ENCODE peak calls at places on chromosomes 16 and 17, in eight cellular contexts. U is pancreas; Q is CD8-positive, alpha-beta T cell; F is body of pancreas; E is stomach; O is MM.1S; R is small intestine; C is tibial nerve. Z is an unnamed sample.
A peak's percentile ranks its signal among the peaks of the same experiment; 100 is the strongest.

GRCh38 chr16:81198635-81199034 is 39.9 kb upstream of the BCO1 start:
- DNase-seq in E (no peak), F (no peak), O (no peak), Q (no peak), R (no peak), C (no peak), U (no peak), Z (no peak)

GRCh38 chr16:7376227-7376626 is 43.6 kb downstream of the RBFOX1 start:
- DNase-seq in F (no peak), E (no peak), R (no peak), U (no peak), C (no peak), O (no peak), Q (no peak), Z (no peak)

GRCh38 chr17:39591958-39592954 is 15.5 kb downstream of the NEUROD2 start:
- DNase-seq in F (peak; percentile 67), Q (peak; percentile 45), C (no peak), O (peak; percentile 40), E (peak; percentile 44), R (peak; percentile 57), U (no peak), Z (no peak)

GRCh38 chr17:39942076-39942475 is 14.5 kb downstream of the LRRC3C start:
- DNase-seq in C (no peak), O (no peak), E (no peak), R (no peak), Q (no peak), U (no peak), F (no peak), Z (no peak)

GRCh38 chr16:20839504-20839903 is 33.2 kb downstream of the REXO5 start:
- DNase-seq in E (no peak), Q (no peak), U (no peak), F (no peak), R (no peak), O (no peak), C (no peak), Z (no peak)

GRCh38 chr17:66949501-66949900 is 15.0 kb upstream of the CACNG4 start:
- DNase-seq in U (no peak), E (no peak), Q (no peak), C (no peak), R (no peak), F (no peak), O (no peak), Z (no peak)

GRCh38 chr16:54632322-54632721 is 298.3 kb upstream of the IRX5 start:
- DNase-seq in E (no peak), U (no peak), C (no peak), F (no peak), O (no peak), R (no peak), Q (no peak), Z (no peak)

GRCh38 chr17:50047488-50048126 is 8.3 kb upstream of the ITGA3 start:
- DNase-seq in U (no peak), C (peak; percentile 10), F (no peak), Q (no peak), O (no peak), E (no peak), R (no peak), Z (no peak)

GRCh38 chr16:8890549-8890921 is 8.4 kb downstream of the LITAFD start:
- DNase-seq in C (no peak), F (no peak), Q (no peak), R (no peak), O (no peak), E (no peak), U (no peak), Z (no peak)

GRCh38 chr17:57534863-57535651 is 210.0 kb downstream of the CCDC182 start:
- DNase-seq in U (no peak), Q (no peak), F (no peak), O (no peak), E (no peak), C (no peak), R (peak; percentile 57), Z (no peak)

GRCh38 chr17:62658136-62658535 is 30.7 kb downstream of the MRC2 start:
- DNase-seq in O (no peak), C (no peak), F (no peak), R (no peak), Q (no peak), E (no peak), U (no peak), Z (no peak)
- H3K27ac ChIP-seq in O (no peak overlapping the region), C (no peak overlapping the region), F (no peak overlapping the region), R (no peak overlapping the region), Q (no peak overlapping the region), E (no peak overlapping the region), U (no peak overlapping the region), Z (no peak overlapping the region)

DNA sequence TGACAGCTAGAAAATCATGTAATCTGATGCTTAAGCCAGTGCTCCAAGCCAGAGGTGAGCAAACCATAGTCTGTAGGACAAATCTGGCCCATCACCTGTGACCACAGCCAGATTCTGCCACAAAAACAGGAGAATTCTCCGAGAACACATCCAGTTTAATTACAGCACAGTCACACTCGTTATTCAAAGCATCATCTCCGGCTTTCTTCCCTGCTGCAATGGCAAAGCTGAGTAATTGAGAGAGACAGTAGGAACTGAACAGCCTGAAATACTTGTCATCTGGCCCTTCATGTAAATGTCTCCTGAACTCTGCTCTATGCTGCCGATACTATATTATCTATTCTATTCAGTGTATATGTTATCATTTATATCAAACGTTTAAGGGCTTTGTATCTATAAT is 121.4 kb upstream of the FOXF1 start:
- DNase-seq in E (no peak), F (no peak), U (no peak), O (no peak), R (no peak), Q (no peak), C (no peak), Z (no peak)
- H3K4me1 ChIP-seq in E (no peaks in the 10 kb centered on the region), F (no peaks in the 10 kb centered on the region), U (no peaks in the 10 kb centered on the region), O (no peaks in the 10 kb centered on the region), R (no peaks in the 10 kb centered on the region), Q (no peaks in the 10 kb centered on the region), C (no peaks in the 10 kb centered on the region), Z (no peaks in the 10 kb centered on the region)

DNA sequence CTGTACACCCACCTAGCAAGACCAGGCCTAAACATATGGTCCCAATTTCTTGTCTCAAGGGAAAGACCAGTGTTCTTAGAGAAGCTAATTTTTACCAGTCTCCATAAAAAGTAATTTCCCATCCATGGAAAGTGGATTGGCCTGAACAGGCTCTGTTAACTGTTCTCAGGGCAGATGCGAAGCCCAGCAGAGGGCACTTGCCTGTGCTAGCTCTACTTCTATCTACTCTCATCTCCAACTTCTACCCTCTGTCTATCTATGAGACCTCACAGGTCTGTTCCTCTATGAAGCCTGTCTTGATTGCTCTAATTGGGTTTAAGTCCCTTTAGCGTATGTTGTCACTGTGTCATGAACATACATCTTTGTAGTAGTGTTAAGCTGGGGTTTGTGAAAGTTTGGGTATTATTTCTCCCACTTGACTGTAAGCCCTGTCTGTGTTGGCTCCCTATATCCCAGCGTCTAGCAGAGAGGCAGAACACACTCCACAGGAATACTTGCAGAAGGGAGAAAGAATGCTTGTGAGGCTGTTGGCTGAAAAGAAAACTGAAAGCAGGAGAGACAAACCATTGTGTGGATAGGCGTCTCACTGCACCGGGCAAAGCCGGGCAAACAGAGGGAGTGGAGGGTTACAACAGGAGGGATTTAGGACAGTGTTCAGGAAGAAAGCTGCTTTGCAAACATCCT is 167.2 kb upstream of the MAF start:
- DNase-seq in C (no peak), Q (no peak), E (peak; percentile 40), F (no peak), R (peak; percentile 81), U (no peak), O (peak; percentile 58), Z (no peak)
- H3K4me3 ChIP-seq in C (peak overlapping the region; percentile 29), Q (no peak overlapping the region), E (peak overlapping the region; percentile 26), F (no peak overlapping the region), R (peak overlapping the region; percentile 1), U (no peak overlapping the region), O (peak overlapping the region; percentile 58), Z (peak overlapping the region; percentile 60)

GRCh38 chr16:88983771-88984687 is 7.0 kb upstream of the CBFA2T3 start:
- DNase-seq in C (no peak), U (no peak), E (no peak), Q (no peak), R (no peak), O (no peak), F (no peak), Z (no peak)
- H3K27ac ChIP-seq in C (no peak overlapping the region), U (no peak overlapping the region), E (no peak overlapping the region), Q (no peak overlapping the region), R (no peak overlapping the region), O (no peak overlapping the region), F (no peak overlapping the region), Z (no peak overlapping the region)

DNA sequence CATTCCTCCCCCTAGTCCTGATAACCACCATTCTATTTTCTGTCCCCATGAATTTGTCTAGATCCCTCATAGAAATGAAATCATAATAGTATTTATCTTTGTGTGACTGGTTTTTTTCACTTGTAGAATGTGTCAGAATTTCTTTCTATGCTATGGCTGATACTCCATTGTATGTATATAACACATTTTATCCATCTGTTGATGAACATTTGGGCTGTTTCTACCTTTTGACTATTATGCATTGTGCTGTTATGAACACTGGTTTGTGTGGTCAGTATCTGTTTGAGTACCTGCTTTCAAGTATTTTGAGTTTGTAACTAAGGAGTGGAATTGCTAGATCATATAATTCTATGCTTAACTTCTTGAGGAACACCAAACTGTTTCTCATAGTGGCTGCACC is 16.0 kb upstream of the DRG2 start:
- DNase-seq in O (no peak), C (no peak), Q (no peak), R (no peak), U (no peak), E (no peak), F (no peak), Z (no peak)
- H3K4me1 ChIP-seq in O (no peaks in the 10 kb centered on the region), C (peaks cover 16% of the 10 kb centered on the region), Q (peaks cover 4% of the 10 kb centered on the region), R (no peaks in the 10 kb centered on the region), U (no peaks in the 10 kb centered on the region), E (peaks cover 8% of the 10 kb centered on the region), F (no peaks in the 10 kb centered on the region), Z (peaks cover 12% of the 10 kb centered on the region)

GRCh38 chr17:6556121-6557039 is at the start of gene PITPNM3:
- DNase-seq in F (no peak), U (peak; percentile 51), R (peak; percentile 16), E (peak; percentile 40), O (no peak), Q (no peak), C (no peak), Z (no peak)
- H3K4me3 ChIP-seq in F (no peak within 1 kb of the TSS), U (peak within 1 kb of the TSS; percentile 18), R (peak within 1 kb of the TSS; percentile 51), E (peak within 1 kb of the TSS; percentile 68), O (no peak within 1 kb of the TSS), Q (peak within 1 kb of the TSS; percentile 35), C (peak within 1 kb of the TSS; percentile 30), Z (peak within 1 kb of the TSS; percentile 72)